ENCODE peak calls at places on chromosome 12, in eight cellular contexts. X is neural crest cell; J is left lung; T is lower leg skin; F is heart left ventricle; N is AG04450; B is CD8-positive, alpha-beta T cell; R is activated B cell treated with CpG ODN at 0.5 μM for 24 hours. Q is an unnamed sample.

GRCh38 chr12:55057466-55057865 is 37.7 kb downstream of the NEUROD4 start:
- DNase-seq in X (no peak), J (no peak), T (no peak), F (no peak), N (no peak), B (no peak), R (no peak), Q (peak)

GRCh38 chr12:47742253-47742825 is 16.3 kb downstream of the RAPGEF3 start:
- DNase-seq in X (peak), J (peak), T (peak), F (no peak), N (no peak), B (peak), R (peak), Q (peak)

GRCh38 chr12:127125607-127126259 is 1141.2 kb upstream of the TMEM132C start:
- DNase-seq in X (no peak), J (no peak), T (no peak), F (no peak), N (no peak), B (no peak), R (no peak), Q (no peak)

GRCh38 chr12:1842183-1842904 is 22.0 kb downstream of the LRTM2 start:
- DNase-seq in X (no peak), J (peak), T (no peak), F (no peak), N (no peak), B (no peak), R (no peak), Q (no peak)

GRCh38 chr12:33588082-33588712 is 148.6 kb upstream of the SYT10 start:
- DNase-seq in X (no peak), J (no peak), T (no peak), F (no peak), N (no peak), B (no peak), R (no peak), Q (no peak)

GRCh38 chr12:14403293-14403692 is 37.8 kb downstream of the ATF7IP start:
- DNase-seq in X (no peak), J (no peak), T (no peak), F (no peak), N (no peak), B (no peak), R (no peak), Q (no peak)

GRCh38 chr12:21539797-21540196 is 13.7 kb downstream of the SPX start:
- DNase-seq in X (no peak), J (no peak), T (no peak), F (no peak), N (no peak), B (no peak), R (no peak), Q (no peak)

GRCh38 chr12:123513805-123514204 is 19.7 kb downstream of the RILPL1 start:
- DNase-seq in X (no peak), J (no peak), T (no peak), F (no peak), N (no peak), B (no peak), R (no peak), Q (no peak)

GRCh38 chr12:54933381-54933780 is 51.2 kb downstream of the TESPA1 start:
- DNase-seq in X (no peak), J (no peak), T (no peak), F (no peak), N (no peak), B (no peak), R (no peak), Q (no peak)

GRCh38 chr12:87439990-87440827 is 589.0 kb downstream of the C12orf50 start:
- DNase-seq in X (no peak), J (no peak), T (peak), F (no peak), N (peak), B (no peak), R (no peak), Q (no peak)

GRCh38 chr12:19547258-19547657 is 108.0 kb downstream of the AEBP2 start:
- DNase-seq in X (no peak), J (no peak), T (no peak), F (no peak), N (no peak), B (no peak), R (no peak), Q (no peak)

GRCh38 chr12:48937170-48937569 is 11.9 kb upstream of the FKBP11 start:
- DNase-seq in X (no peak), J (no peak), T (no peak), F (no peak), N (no peak), B (no peak), R (no peak), Q (peak)

GRCh38 chr12:76266797-76267196 is 81.4 kb downstream of the BBS10 start:
- DNase-seq in X (no peak), J (no peak), T (peak), F (peak), N (peak), B (no peak), R (no peak), Q (no peak)

GRCh38 chr12:98085360-98085759 is 430.0 kb upstream of the TMPO start:
- DNase-seq in X (no peak), J (no peak), T (no peak), F (no peak), N (no peak), B (no peak), R (no peak), Q (no peak)

GRCh38 chr12:21813125-21813524 is 38.6 kb upstream of the KCNJ8 start:
- DNase-seq in X (no peak), J (no peak), T (no peak), F (no peak), N (no peak), B (no peak), R (no peak), Q (no peak)

GRCh38 chr12:57584690-57585089 is 6.3 kb upstream of the PIP4K2C start:
- DNase-seq in X (no peak), J (no peak), T (no peak), F (no peak), N (no peak), B (no peak), R (no peak), Q (no peak)

GRCh38 chr12:8887285-8887715 is 27.0 kb upstream of the PHC1 start:
- DNase-seq in X (no peak), J (no peak), T (no peak), F (no peak), N (no peak), B (no peak), R (no peak), Q (no peak)

GRCh38 chr12:45232771-45233372 is 17.0 kb downstream of the ANO6 start:
- DNase-seq in X (no peak), J (no peak), T (peak), F (peak), N (no peak), B (no peak), R (no peak), Q (no peak)

GRCh38 chr12:122865268-122866231 is 30.3 kb downstream of the HIP1R start:
- DNase-seq in X (no peak), J (no peak), T (no peak), F (no peak), N (no peak), B (no peak), R (no peak), Q (peak)

GRCh38 chr12:104263580-104264358 is 39.8 kb upstream of the EID3 start:
- DNase-seq in X (no peak), J (no peak), T (peak), F (no peak), N (no peak), B (no peak), R (no peak), Q (no peak)

GRCh38 chr12:28742791-28743190 is 406.3 kb upstream of the FAR2 start:
- DNase-seq in X (no peak), J (no peak), T (no peak), F (no peak), N (no peak), B (no peak), R (no peak), Q (no peak)

GRCh38 chr12:60394680-60395079 is 798.9 kb downstream of the SLC16A7 start:
- DNase-seq in X (no peak), J (no peak), T (no peak), F (no peak), N (peak), B (no peak), R (no peak), Q (no peak)

GRCh38 chr12:101076940-101077351 is 133.1 kb downstream of the SLC5A8 start:
- DNase-seq in X (no peak), J (no peak), T (no peak), F (no peak), N (no peak), B (no peak), R (no peak), Q (no peak)

GRCh38 chr12:67829873-67830272 is 159.4 kb upstream of the IFNG-AS1 start:
- DNase-seq in X (no peak), J (no peak), T (no peak), F (no peak), N (no peak), B (no peak), R (no peak), Q (no peak)
- TF ChIP-seq CTCF in X (no peak), J (no peak), T (no peak), F (no peak), N (no peak), B (no peak), R (no peak), Q (no peak)

GRCh38 chr12:534216-534615 is 74.5 kb downstream of the B4GALNT3 start:
- DNase-seq in X (no peak), J (no peak), T (no peak), F (no peak), N (no peak), B (no peak), R (no peak), Q (no peak)
- TF ChIP-seq CTCF in X (no peak), J (no peak), T (no peak), F (no peak), N (no peak), B (no peak), R (no peak), Q (no peak)

GRCh38 chr12:41795910-41796309 is 348.8 kb downstream of the GXYLT1 start:
- DNase-seq in X (peak), J (no peak), T (no peak), F (no peak), N (no peak), B (no peak), R (no peak), Q (peak)
- TF ChIP-seq CTCF in X (peak), J (no peak), T (no peak), F (no peak), N (no peak), B (no peak), R (no peak), Q (no peak)

GRCh38 chr12:51265024-51265423 is 5.2 kb downstream of the SMAGP start:
- DNase-seq in X (no peak), J (no peak), T (no peak), F (no peak), N (no peak), B (no peak), R (no peak), Q (no peak)

GRCh38 chr12:51263341-51263740 is 6.9 kb downstream of the SMAGP start:
- DNase-seq in X (no peak), J (no peak), T (no peak), F (no peak), N (no peak), B (no peak), R (no peak), Q (no peak)

GRCh38 chr12:51264297-51264696 is 5.9 kb downstream of the SMAGP start:
- DNase-seq in X (no peak), J (no peak), T (no peak), F (no peak), N (no peak), B (no peak), R (no peak), Q (no peak)

DNA sequence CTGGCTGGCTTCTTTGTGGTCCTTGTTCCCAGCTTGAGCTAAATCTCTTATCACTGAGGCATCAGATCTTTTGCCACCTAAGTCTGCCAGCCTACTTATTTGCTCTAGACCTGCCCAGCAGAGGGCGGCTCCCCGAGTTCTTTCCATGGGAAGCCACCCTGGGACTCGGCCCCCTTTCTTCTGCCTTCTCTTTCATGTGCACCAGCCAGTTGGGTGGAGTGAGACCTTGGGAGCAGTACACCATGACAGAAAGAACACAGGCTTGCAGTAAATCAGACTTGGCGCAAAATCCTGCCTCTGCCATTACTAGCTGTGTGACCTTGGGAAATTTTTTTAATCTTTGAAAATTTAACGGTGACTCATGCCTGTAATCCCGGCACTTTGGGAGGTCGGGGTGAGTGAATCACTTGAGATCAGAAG is 7.4 kb downstream of the SMAGP start:
- DNase-seq in X (peak), J (no peak), T (no peak), F (no peak), N (no peak), B (no peak), R (no peak), Q (peak)
- TF ChIP-seq CTCF in X (peak), J (no peak), T (no peak), F (no peak), N (peak), B (no peak), R (no peak), Q (peak)

DNA sequence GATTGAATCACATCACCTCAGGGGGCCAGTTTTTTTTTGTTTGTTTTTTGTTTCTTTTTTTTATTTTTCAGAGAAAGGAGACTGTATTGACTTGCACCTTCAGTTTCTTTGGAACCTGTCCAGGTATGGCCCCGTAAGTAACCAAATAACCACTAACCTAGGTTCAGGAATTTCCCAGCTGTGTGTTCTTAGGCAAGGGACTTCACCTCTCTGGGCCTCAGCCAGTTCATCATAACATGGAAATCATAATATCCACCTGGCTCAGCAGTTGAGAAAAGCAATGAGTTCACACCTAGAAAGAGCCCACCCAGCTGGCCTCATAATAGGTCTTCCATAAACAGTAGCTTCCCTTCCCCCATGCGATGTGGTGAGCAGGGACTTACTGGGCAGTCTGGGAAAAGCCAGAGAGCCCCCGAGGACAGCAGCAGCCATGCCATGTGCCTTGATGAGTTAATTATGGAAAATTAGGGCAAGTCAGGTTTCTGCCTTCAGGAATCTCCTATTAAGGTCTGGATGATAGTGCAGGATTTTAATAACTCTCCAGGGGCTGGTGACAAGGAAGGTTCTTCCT is 27.4 kb upstream of the WSCD2 start:
- DNase-seq in X (no peak), J (no peak), T (no peak), F (no peak), N (no peak), B (no peak), R (no peak), Q (no peak)
- TF ChIP-seq CTCF in X (no peak), J (no peak), T (no peak), F (no peak), N (no peak), B (no peak), R (no peak), Q (no peak)

GRCh38 chr12:4909397-4909733 is 340 bp upstream of the KCNA1 start:
- DNase-seq in X (peak), J (peak), T (no peak), F (no peak), N (no peak), B (no peak), R (no peak), Q (peak)

GRCh38 chr12:4909734-4910501 is at the start of gene KCNA1:
- DNase-seq in X (no peak), J (peak), T (no peak), F (no peak), N (no peak), B (no peak), R (peak), Q (peak)

GRCh38 chr12:4911316-4911994 is 1.8 kb downstream of the KCNA1 start:
- DNase-seq in X (no peak), J (peak), T (no peak), F (no peak), N (no peak), B (no peak), R (no peak), Q (no peak)

GRCh38 chr12:4910502-4911315 is 1.0 kb downstream of the KCNA1 start:
- DNase-seq in X (no peak), J (no peak), T (no peak), F (no peak), N (no peak), B (no peak), R (peak), Q (no peak)

DNA sequence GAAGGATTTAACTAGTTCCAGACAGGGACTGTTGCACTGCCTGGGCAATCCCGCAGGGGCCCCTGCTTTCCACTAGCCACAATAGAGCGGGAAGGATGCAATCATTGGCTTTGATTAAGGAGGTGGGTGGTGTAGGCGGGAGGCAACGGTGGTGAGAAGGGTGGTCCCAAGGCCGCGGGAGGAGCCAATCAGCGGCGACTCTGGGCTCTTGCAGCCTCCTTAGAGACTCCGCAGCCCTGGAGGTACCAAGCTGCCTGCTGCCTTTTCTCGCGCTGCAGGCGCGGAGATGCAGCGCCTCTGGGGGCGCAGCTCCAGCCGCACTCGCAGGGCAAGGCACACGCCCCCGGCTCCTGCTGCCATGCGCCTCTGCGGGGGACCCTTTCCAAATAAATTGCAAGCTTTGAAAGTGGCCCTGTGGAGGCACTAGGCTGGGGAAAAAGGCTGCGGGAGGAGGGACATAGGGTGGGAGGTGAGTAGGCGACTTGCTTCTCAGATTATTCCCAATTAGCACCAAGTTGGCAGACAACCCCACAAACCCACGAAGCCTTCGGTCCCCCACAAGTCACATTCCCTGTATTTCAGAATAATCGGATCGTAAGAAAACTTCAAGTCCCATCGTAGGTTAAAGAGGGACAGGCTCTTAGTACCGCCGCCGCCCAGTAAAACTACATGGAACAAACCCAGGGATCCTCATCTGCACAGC is 860 bp upstream of the KCNA1 start:
- DNase-seq in X (peak), J (no peak), T (no peak), F (no peak), N (no peak), B (no peak), R (no peak), Q (peak)
- TF ChIP-seq CTCF in X (peak), J (no peak), T (no peak), F (no peak), N (no peak), B (no peak), R (no peak), Q (no peak)

DNA sequence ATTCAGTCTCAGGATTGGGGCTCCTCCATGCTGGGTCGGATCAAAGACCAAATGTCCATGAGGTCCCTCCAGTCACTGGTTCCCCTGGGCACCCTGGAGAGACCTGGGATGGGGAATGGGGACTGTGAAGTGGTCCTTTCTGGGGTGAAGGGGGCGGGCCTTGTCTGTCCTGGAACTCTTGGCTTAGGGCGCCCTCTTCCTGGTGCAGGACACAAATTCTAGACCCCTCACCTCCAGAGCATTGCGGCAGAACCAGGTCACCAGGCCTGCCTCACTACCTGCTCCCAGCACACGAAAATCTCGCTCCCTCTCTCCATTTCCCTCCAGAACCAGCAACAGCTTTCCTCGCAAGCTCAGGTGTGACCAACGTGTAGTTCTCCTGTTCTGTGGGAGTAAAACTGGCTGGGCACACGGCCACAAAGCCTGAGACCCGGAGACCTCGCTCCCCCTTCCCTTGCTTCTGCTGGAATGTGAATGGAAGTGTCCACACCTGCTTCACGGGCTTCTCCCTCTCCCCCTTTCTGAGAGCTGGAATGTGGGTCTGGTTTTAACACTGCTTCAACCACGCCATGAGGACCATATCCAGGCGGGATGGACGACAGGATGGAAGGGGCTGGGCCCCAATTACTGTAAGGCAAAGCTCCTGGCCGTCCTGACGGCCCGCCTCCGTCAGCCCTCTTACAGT is 112.7 kb downstream of the SCARB1 start:
- DNase-seq in X (no peak), J (no peak), T (no peak), F (no peak), N (no peak), B (no peak), R (no peak), Q (peak)
- TF ChIP-seq CTCF in X (no peak), J (no peak), T (no peak), F (no peak), N (peak), B (no peak), R (no peak), Q (no peak)

DNA sequence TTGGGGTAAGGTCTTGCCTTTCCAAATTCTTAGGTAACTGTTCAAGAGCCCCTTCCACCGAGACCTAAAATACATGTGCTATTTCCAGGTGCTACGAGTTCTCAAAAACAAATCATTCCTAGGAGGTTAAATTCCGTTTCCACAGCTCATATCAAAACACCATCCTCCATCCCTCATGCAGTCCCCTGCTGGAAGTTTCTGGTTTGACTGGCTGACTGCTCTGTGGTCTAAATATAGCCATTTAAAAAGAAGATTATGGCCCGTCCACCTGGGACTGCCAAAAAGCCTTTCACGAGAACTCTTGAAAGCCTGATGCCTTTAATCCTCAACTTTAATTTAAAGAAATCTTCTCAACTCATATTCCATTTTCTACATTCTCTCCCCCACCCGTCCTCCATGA is 201.5 kb upstream of the MYL2 start:
- DNase-seq in X (no peak), J (no peak), T (no peak), F (peak), N (no peak), B (no peak), R (no peak), Q (no peak)
- TF ChIP-seq CTCF in X (peak), J (no peak), T (no peak), F (peak), N (no peak), B (no peak), R (no peak), Q (no peak)

GRCh38 chr12:3747976-3748619 is 4.8 kb downstream of the CRACR2A start:
- DNase-seq in X (no peak), J (no peak), T (no peak), F (no peak), N (no peak), B (no peak), R (no peak), Q (no peak)
- TF ChIP-seq CTCF in X (no peak), J (no peak), T (no peak), F (no peak), N (no peak), B (no peak), R (no peak), Q (no peak)